ENCODE peak calls at places on chromosome 4, in five cellular contexts. L, Z, K, D and I are unnamed samples.

GRCh38 chr4:12966741-12967140 is 517.4 kb downstream of the RAB28 start:
- DNase-seq in K (no peak), D (no peak), Z (no peak), L (no peak), I (no peak)

GRCh38 chr4:69760455-69760854 is at the start of gene SULT1B1:
- DNase-seq in D (peak; percentile 88), K (peak; percentile 25), L (no peak), Z (peak; percentile 37), I (peak; percentile 36)

GRCh38 chr4:63578383-63578782 is 830.9 kb downstream of the TECRL start:
- DNase-seq in K (no peak), D (no peak), L (no peak), Z (no peak), I (no peak)

GRCh38 chr4:121139533-121140222 is 24.4 kb downstream of the TNIP3 start:
- DNase-seq in K (peak; percentile 82), Z (no peak), D (peak; percentile 44), L (no peak), I (peak; percentile 31)

GRCh38 chr4:41155194-41155830 is 59.0 kb downstream of the APBB2 start:
- DNase-seq in D (peak; percentile 52), L (no peak), Z (no peak), K (no peak), I (no peak)

GRCh38 chr4:167216783-167217182 is 17.5 kb downstream of the SPOCK3 start:
- DNase-seq in L (no peak), K (no peak), Z (no peak), D (no peak), I (no peak)

GRCh38 chr4:38318737-38319455 is 345.1 kb upstream of the KLF3 start:
- DNase-seq in D (peak; percentile 97), K (peak; percentile 86), L (peak; percentile 85), Z (peak; percentile 60), I (peak; percentile 89)

GRCh38 chr4:119493419-119493818 is 135.2 kb downstream of the PDE5A start:
- DNase-seq in K (no peak), D (no peak), L (no peak), Z (no peak), I (no peak)

GRCh38 chr4:10008208-10009005 is 12.9 kb downstream of the SLC2A9 start:
- DNase-seq in K (no peak), Z (no peak), L (no peak), D (peak; percentile 57), I (no peak)

GRCh38 chr4:7045553-7045952 is 2.4 kb downstream of the TADA2B start:
- DNase-seq in K (no peak), L (no peak), D (no peak), Z (no peak), I (no peak)

GRCh38 chr4:147825451-147826287 is 93.8 kb downstream of the ARHGAP10 start:
- DNase-seq in D (peak; percentile 8), Z (no peak), K (no peak), L (no peak), I (no peak)

GRCh38 chr4:54746228-54746627 is 88.5 kb downstream of the KIT start:
- DNase-seq in D (no peak), L (no peak), Z (no peak), K (peak; percentile 3), I (no peak)

GRCh38 chr4:172188248-172188976 is 375.2 kb downstream of the GALNTL6 start:
- DNase-seq in K (no peak), Z (no peak), L (no peak), D (no peak), I (no peak)

GRCh38 chr4:165398570-165398969 is 19.8 kb downstream of the CPE start:
- DNase-seq in K (peak; percentile 56), Z (no peak), D (peak; percentile 42), L (no peak), I (peak; percentile 84)

GRCh38 chr4:176921256-176921655 is 128.5 kb upstream of the VEGFC start:
- DNase-seq in K (no peak), Z (no peak), D (peak; percentile 25), L (no peak), I (no peak)

GRCh38 chr4:186946682-186947294 is 223.1 kb upstream of the FAT1 start:
- DNase-seq in L (no peak), K (no peak), D (no peak), Z (no peak), I (no peak)

GRCh38 chr4:173919196-173919595 is 364.3 kb downstream of the FBXO8 start:
- DNase-seq in D (peak; percentile 70), L (no peak), K (no peak), Z (no peak), I (no peak)

GRCh38 chr4:81038636-81039350 is 8.3 kb downstream of the BMP3 start:
- DNase-seq in Z (no peak), L (no peak), D (no peak), K (no peak), I (no peak)

GRCh38 chr4:122874194-122874593 is 47.6 kb downstream of the FGF2 start:
- DNase-seq in K (no peak), Z (no peak), L (no peak), D (peak; percentile 88), I (peak; percentile 69)

GRCh38 chr4:109235683-109236082 is 66.8 kb downstream of the COL25A1 start:
- DNase-seq in L (no peak), Z (no peak), D (no peak), K (no peak), I (no peak)

GRCh38 chr4:68062501-68062900 is 67.2 kb downstream of the TMPRSS11F start:
- DNase-seq in Z (no peak), L (no peak), D (no peak), K (no peak), I (no peak)

GRCh38 chr4:113404846-113405245 is 355.4 kb downstream of the ANK2 start:
- DNase-seq in D (peak; percentile 63), L (no peak), Z (no peak), K (no peak), I (no peak)

GRCh38 chr4:113407409-113407808 is 354.1 kb downstream of the CAMK2D start:
- DNase-seq in D (no peak), L (no peak), K (no peak), Z (no peak), I (no peak)

GRCh38 chr4:113404167-113404571 is 354.7 kb downstream of the ANK2 start:
- DNase-seq in D (no peak), K (no peak), Z (no peak), L (no peak), I (no peak)

GRCh38 chr4:113406723-113407016 is 354.9 kb downstream of the CAMK2D start:
- DNase-seq in D (no peak), L (no peak), Z (no peak), K (no peak), I (no peak)

DNA sequence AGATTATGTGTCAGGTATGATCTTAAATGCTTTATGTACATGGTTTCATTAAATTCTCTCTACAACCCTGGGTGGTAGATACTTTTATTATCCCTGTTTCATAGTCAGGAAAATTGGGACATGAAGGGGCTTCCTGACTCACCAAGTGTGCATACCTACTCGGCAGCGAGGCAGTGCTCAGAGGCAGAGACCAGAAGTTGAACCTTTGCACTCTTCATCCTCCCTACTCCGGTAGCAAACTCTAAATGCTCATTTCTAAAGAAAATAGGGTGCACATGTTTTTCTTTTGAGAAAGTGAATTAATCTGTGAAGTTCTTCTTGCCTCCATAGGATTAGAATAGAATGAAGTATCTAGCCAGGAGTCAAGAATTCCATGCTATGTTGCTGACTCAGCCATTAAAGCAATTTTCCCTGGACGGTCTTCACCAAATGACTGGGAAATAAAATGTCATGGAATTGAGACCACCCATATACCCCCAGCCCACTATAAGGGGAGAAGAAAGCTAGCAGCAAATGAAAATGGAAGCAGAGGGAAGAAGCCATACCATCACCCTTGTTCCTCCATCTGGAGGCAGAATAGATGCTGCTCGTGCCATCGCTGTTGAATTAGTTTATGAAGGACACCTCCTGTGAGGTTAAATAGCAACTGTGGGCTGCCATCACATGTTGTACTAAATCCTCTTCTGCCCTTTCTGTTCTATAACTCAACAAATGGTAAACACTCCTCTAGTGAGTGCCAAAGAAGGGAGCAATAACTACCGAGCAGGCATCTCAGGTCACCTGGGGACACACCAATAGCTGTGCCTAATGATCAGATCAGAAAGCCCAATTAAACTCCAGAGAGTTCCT is 355.4 kb downstream of the CAMK2D start:
- DNase-seq in D (no peak), L (no peak), K (no peak), Z (no peak), I (no peak)
- H3K4me3 ChIP-seq in D (no peak overlapping the region), L (no peak overlapping the region), K (no peak overlapping the region), Z (no peak overlapping the region), I (no peak overlapping the region)

DNA sequence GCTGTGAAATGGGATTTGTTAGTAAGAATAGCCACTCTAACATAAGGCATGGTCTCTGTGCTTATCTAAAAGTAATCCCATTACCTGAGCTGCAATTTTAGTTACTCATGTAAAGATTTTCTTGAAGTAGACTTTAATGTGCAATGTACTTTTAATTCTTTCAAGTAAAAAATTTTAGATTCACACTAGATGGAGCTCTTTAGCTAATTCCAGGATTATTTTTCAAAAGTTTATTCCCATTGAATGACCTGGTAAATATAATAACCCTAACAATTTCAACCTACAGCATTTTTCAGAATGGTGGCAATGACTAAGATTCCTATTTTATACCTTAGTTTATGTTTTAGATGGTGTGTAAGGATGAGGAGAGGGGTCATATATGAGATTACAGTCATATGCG is 18.1 kb downstream of the USP38 start:
- DNase-seq in L (no peak), D (peak; percentile 58), Z (no peak), K (no peak), I (no peak)
- TF ChIP-seq CTCF in L (no peak), D (no peak), Z (no peak), K (no peak), I (peak; percentile 25)

DNA sequence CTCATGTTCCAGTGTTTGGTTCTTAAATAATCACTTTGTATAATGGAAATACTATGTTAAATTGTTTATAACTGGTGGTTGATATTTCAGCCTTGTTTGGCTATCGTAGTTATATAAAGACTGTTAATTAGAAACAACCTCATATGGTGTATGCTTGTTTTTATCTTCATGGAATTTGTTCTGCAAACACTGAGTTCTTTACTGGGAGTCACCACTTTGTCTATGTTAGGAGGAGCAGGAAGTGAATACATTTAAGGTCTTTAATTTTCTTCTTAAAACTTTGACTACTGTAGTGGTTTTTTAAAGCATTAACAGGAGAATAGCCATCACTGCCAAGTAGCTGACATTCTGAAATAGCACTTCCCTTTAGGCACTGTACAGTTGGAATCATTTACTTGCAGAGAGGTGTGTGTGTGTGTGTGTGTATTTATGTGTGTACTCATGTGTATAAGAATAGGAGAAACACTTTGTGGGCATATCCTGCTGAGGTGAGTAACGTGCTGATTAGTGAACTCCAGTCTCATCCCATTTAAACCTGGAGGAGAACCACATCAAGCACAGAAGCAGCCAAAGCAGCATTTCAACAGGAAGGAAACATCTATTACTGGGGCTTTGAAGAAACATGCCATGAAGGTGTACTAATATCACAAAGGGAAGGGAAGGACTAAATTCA is 37.8 kb downstream of the TET2 start:
- DNase-seq in D (no peak), Z (no peak), L (no peak), K (no peak), I (no peak)
- H3K4me3 ChIP-seq in D (no peak overlapping the region), Z (no peak overlapping the region), L (no peak overlapping the region), K (no peak overlapping the region), I (no peak overlapping the region)

DNA sequence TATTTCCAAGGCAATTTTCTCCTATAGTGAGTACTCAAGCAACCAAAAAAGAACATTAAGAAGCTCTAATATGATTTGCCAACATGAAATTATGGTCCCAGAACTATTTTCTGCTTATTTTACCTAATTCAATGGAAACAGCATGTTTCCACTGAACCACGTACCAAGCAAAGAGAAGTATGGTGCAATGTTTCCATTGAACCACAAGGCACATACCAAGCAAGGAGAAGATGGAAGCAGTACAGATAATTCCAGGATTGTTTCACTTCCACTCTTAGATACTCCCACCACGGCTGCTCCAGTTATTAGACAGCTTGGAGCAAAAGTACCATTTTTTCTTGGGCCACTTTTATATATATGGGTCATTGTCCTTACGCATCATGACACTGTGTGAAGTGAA is 164.9 kb downstream of the RNF150 start:
- DNase-seq in K (no peak), D (no peak), Z (no peak), L (no peak), I (no peak)
- TF ChIP-seq CTCF in K (no peak), D (no peak), Z (no peak), L (no peak), I (no peak)